ENCODE peak calls at places on chromosomes 16 and 17, in four cellular contexts. One of them, this sample, is unnamed.

GRCh38 chr17:41800601-41801373 is 11.0 kb downstream of the P3H4 start:
- DNase-seq in fibroblast of the aortic adventitia: peak; percentile 59
- DNase-seq in activated T-cell treated with anti-CD3 and anti-CD28 coated beads, Interleukin-2, amount 50 U/mL, for 4 hours: no peak
- DNase-seq in effector memory CD8-positive, alpha-beta T cell: no peak
- DNase-seq in this sample: peak; percentile 58

GRCh38 chr16:660459-661183 is 7.3 kb upstream of the RHOT2 start:
- DNase-seq in fibroblast of the aortic adventitia: peak; percentile 89
- DNase-seq in activated T-cell treated with anti-CD3 and anti-CD28 coated beads, Interleukin-2, amount 50 U/mL, for 4 hours: peak; percentile 54
- DNase-seq in effector memory CD8-positive, alpha-beta T cell: peak; percentile 43
- DNase-seq in this sample: peak; percentile 76

GRCh38 chr16:1265090-1265630 is 9.3 kb downstream of the TPSD1 start:
- DNase-seq in fibroblast of the aortic adventitia: no peak
- DNase-seq in effector memory CD8-positive, alpha-beta T cell: no peak
- DNase-seq in activated T-cell treated with anti-CD3 and anti-CD28 coated beads, Interleukin-2, amount 50 U/mL, for 4 hours: no peak
- DNase-seq in this sample: no peak

GRCh38 chr16:23595246-23595950 is 718 bp downstream of the NDUFAB1 start:
- DNase-seq in activated T-cell treated with anti-CD3 and anti-CD28 coated beads, Interleukin-2, amount 50 U/mL, for 4 hours: no peak
- DNase-seq in effector memory CD8-positive, alpha-beta T cell: peak; percentile 1
- DNase-seq in fibroblast of the aortic adventitia: no peak
- DNase-seq in this sample: peak; percentile 5

GRCh38 chr17:1362964-1363363 is 37.1 kb downstream of the YWHAE start:
- DNase-seq in effector memory CD8-positive, alpha-beta T cell: no peak
- DNase-seq in activated T-cell treated with anti-CD3 and anti-CD28 coated beads, Interleukin-2, amount 50 U/mL, for 4 hours: no peak
- DNase-seq in fibroblast of the aortic adventitia: peak; percentile 68
- DNase-seq in this sample: peak; percentile 55

GRCh38 chr17:73419896-73420295 is 108.1 kb upstream of the CDC42EP4 start:
- DNase-seq in fibroblast of the aortic adventitia: no peak
- DNase-seq in activated T-cell treated with anti-CD3 and anti-CD28 coated beads, Interleukin-2, amount 50 U/mL, for 4 hours: no peak
- DNase-seq in effector memory CD8-positive, alpha-beta T cell: no peak
- DNase-seq in this sample: no peak

GRCh38 chr17:63289931-63290330 is 156.2 kb downstream of the CYB561 start:
- DNase-seq in activated T-cell treated with anti-CD3 and anti-CD28 coated beads, Interleukin-2, amount 50 U/mL, for 4 hours: no peak
- DNase-seq in fibroblast of the aortic adventitia: no peak
- DNase-seq in effector memory CD8-positive, alpha-beta T cell: no peak
- DNase-seq in this sample: no peak

GRCh38 chr17:31216053-31216751 is 80.8 kb downstream of the OMG start:
- DNase-seq in activated T-cell treated with anti-CD3 and anti-CD28 coated beads, Interleukin-2, amount 50 U/mL, for 4 hours: no peak
- DNase-seq in effector memory CD8-positive, alpha-beta T cell: no peak
- DNase-seq in fibroblast of the aortic adventitia: peak; percentile 92
- DNase-seq in this sample: peak; percentile 83

GRCh38 chr17:35313875-35314409 is 59.5 kb downstream of the SLFN11 start:
- DNase-seq in activated T-cell treated with anti-CD3 and anti-CD28 coated beads, Interleukin-2, amount 50 U/mL, for 4 hours: no peak
- DNase-seq in effector memory CD8-positive, alpha-beta T cell: peak; percentile 6
- DNase-seq in fibroblast of the aortic adventitia: no peak
- DNase-seq in this sample: no peak

GRCh38 chr16:80466024-80466986 is 74.5 kb upstream of the DYNLRB2 start:
- DNase-seq in fibroblast of the aortic adventitia: peak; percentile 16
- DNase-seq in activated T-cell treated with anti-CD3 and anti-CD28 coated beads, Interleukin-2, amount 50 U/mL, for 4 hours: peak; percentile 37
- DNase-seq in effector memory CD8-positive, alpha-beta T cell: peak; percentile 46
- DNase-seq in this sample: peak; percentile 62

GRCh38 chr16:81431554-81432353 is 12.9 kb upstream of the CMIP start:
- DNase-seq in activated T-cell treated with anti-CD3 and anti-CD28 coated beads, Interleukin-2, amount 50 U/mL, for 4 hours: no peak
- DNase-seq in fibroblast of the aortic adventitia: peak; percentile 86
- DNase-seq in effector memory CD8-positive, alpha-beta T cell: no peak
- DNase-seq in this sample: peak; percentile 82

GRCh38 chr17:46035112-46035818 is 36.2 kb downstream of the STH start:
- DNase-seq in activated T-cell treated with anti-CD3 and anti-CD28 coated beads, Interleukin-2, amount 50 U/mL, for 4 hours: no peak
- DNase-seq in effector memory CD8-positive, alpha-beta T cell: peak; percentile 20
- DNase-seq in fibroblast of the aortic adventitia: no peak
- DNase-seq in this sample: no peak

GRCh38 chr16:68289621-68290329 is 21.0 kb downstream of the SLC7A6OS start:
- DNase-seq in fibroblast of the aortic adventitia: peak; percentile 46
- DNase-seq in effector memory CD8-positive, alpha-beta T cell: peak; percentile 42
- DNase-seq in activated T-cell treated with anti-CD3 and anti-CD28 coated beads, Interleukin-2, amount 50 U/mL, for 4 hours: peak; percentile 40
- DNase-seq in this sample: peak; percentile 61

GRCh38 chr16:19135201-19135838 is 21.6 kb downstream of the ITPRIPL2 start:
- DNase-seq in effector memory CD8-positive, alpha-beta T cell: no peak
- DNase-seq in fibroblast of the aortic adventitia: no peak
- DNase-seq in activated T-cell treated with anti-CD3 and anti-CD28 coated beads, Interleukin-2, amount 50 U/mL, for 4 hours: no peak
- DNase-seq in this sample: no peak

GRCh38 chr16:55495616-55496289 is 13.1 kb upstream of the LPCAT2 start:
- DNase-seq in fibroblast of the aortic adventitia: peak; percentile 96
- DNase-seq in effector memory CD8-positive, alpha-beta T cell: no peak
- DNase-seq in activated T-cell treated with anti-CD3 and anti-CD28 coated beads, Interleukin-2, amount 50 U/mL, for 4 hours: no peak
- DNase-seq in this sample: peak; percentile 40

GRCh38 chr16:89949756-89950155 is 1.2 kb downstream of the DEF8 start:
- DNase-seq in effector memory CD8-positive, alpha-beta T cell: no peak
- DNase-seq in fibroblast of the aortic adventitia: no peak
- DNase-seq in activated T-cell treated with anti-CD3 and anti-CD28 coated beads, Interleukin-2, amount 50 U/mL, for 4 hours: no peak
- DNase-seq in this sample: no peak

This sample was measured in cardiac fibroblast.